ENCODE peak calls at places on chromosome 2, in five cellular contexts. One of them, this sample, is unnamed.

GRCh38 chr2:143410097-143410897 is 281.1 kb downstream of the ARHGAP15 start:
- DNase-seq in GM20000: no peak
- DNase-seq in endothelial cell: no peak
- DNase-seq in lower lobe of right lung: no peak
- DNase-seq in RWPE2: no peak
- DNase-seq in this sample: no peak

GRCh38 chr2:28635251-28635650 is 116.4 kb upstream of the PPP1CB start:
- DNase-seq in RWPE2: no peak
- DNase-seq in endothelial cell: no peak
- DNase-seq in lower lobe of right lung: no peak
- DNase-seq in GM20000: no peak
- DNase-seq in this sample: no peak

GRCh38 chr2:20291106-20291564 is 59.5 kb downstream of the PUM2 start:
- DNase-seq in endothelial cell: peak
- DNase-seq in lower lobe of right lung: no peak
- DNase-seq in RWPE2: no peak
- DNase-seq in GM20000: peak
- DNase-seq in this sample: no peak

GRCh38 chr2:151729837-151730236 is 4.4 kb downstream of the NEB start:
- DNase-seq in GM20000: no peak
- DNase-seq in lower lobe of right lung: no peak
- DNase-seq in RWPE2: no peak
- DNase-seq in endothelial cell: no peak
- DNase-seq in this sample: no peak

GRCh38 chr2:120218181-120218580 is 5.0 kb downstream of the TMEM185B start:
- DNase-seq in GM20000: no peak
- DNase-seq in RWPE2: no peak
- DNase-seq in lower lobe of right lung: no peak
- DNase-seq in endothelial cell: no peak
- DNase-seq in this sample: no peak

GRCh38 chr2:235461763-235462414 is 32.0 kb upstream of the AGAP1 start:
- DNase-seq in lower lobe of right lung: no peak
- DNase-seq in RWPE2: no peak
- DNase-seq in GM20000: no peak
- DNase-seq in endothelial cell: no peak
- DNase-seq in this sample: no peak

GRCh38 chr2:236535024-236535423 is 34.6 kb upstream of the ACKR3 start:
- DNase-seq in endothelial cell: no peak
- DNase-seq in lower lobe of right lung: no peak
- DNase-seq in RWPE2: no peak
- DNase-seq in GM20000: no peak
- DNase-seq in this sample: no peak

GRCh38 chr2:192559541-192560126 is 364.9 kb upstream of the TMEFF2 start:
- DNase-seq in GM20000: no peak
- DNase-seq in endothelial cell: no peak
- DNase-seq in lower lobe of right lung: no peak
- DNase-seq in RWPE2: no peak
- DNase-seq in this sample: no peak

GRCh38 chr2:47221039-47221438 is 65.9 kb upstream of the STPG4 start:
- DNase-seq in endothelial cell: no peak
- DNase-seq in lower lobe of right lung: no peak
- DNase-seq in GM20000: no peak
- DNase-seq in RWPE2: no peak
- DNase-seq in this sample: no peak

GRCh38 chr2:144166743-144167142 is 353.2 kb downstream of the ZEB2 start:
- DNase-seq in GM20000: no peak
- DNase-seq in lower lobe of right lung: no peak
- DNase-seq in endothelial cell: no peak
- DNase-seq in RWPE2: no peak
- DNase-seq in this sample: no peak

GRCh38 chr2:218041302-218042165 is 27.5 kb upstream of the RUFY4 start:
- DNase-seq in GM20000: peak
- DNase-seq in lower lobe of right lung: no peak
- DNase-seq in RWPE2: no peak
- DNase-seq in endothelial cell: no peak
- DNase-seq in this sample: no peak

GRCh38 chr2:149200109-149200520 is 130.3 kb upstream of the LYPD6 start:
- DNase-seq in endothelial cell: no peak
- DNase-seq in GM20000: no peak
- DNase-seq in RWPE2: no peak
- DNase-seq in lower lobe of right lung: no peak
- DNase-seq in this sample: no peak

GRCh38 chr2:23803275-23803964 is 123.5 kb downstream of the ATAD2B start:
- DNase-seq in RWPE2: no peak
- DNase-seq in GM20000: no peak
- DNase-seq in endothelial cell: no peak
- DNase-seq in lower lobe of right lung: no peak
- DNase-seq in this sample: no peak

GRCh38 chr2:206250041-206250897 is 24.2 kb upstream of the ZDBF2 start:
- DNase-seq in endothelial cell: no peak
- DNase-seq in RWPE2: no peak
- DNase-seq in GM20000: no peak
- DNase-seq in lower lobe of right lung: no peak
- DNase-seq in this sample: no peak

GRCh38 chr2:71154798-71155197 is 24.4 kb downstream of the MPHOSPH10 start:
- DNase-seq in endothelial cell: no peak
- DNase-seq in GM20000: peak
- DNase-seq in RWPE2: no peak
- DNase-seq in lower lobe of right lung: no peak
- DNase-seq in this sample: no peak
- TF ChIP-seq CTCF in endothelial cell: no peak
- TF ChIP-seq CTCF in GM20000: peak
- TF ChIP-seq CTCF in RWPE2: peak
- TF ChIP-seq CTCF in lower lobe of right lung: no peak
- TF ChIP-seq CTCF in this sample: no peak

GRCh38 chr2:145484443-145485086 is 964.6 kb upstream of the ZEB2 start:
- DNase-seq in GM20000: peak
- DNase-seq in lower lobe of right lung: no peak
- DNase-seq in endothelial cell: no peak
- DNase-seq in RWPE2: no peak
- DNase-seq in this sample: no peak
- TF ChIP-seq CTCF in GM20000: no peak
- TF ChIP-seq CTCF in lower lobe of right lung: no peak
- TF ChIP-seq CTCF in endothelial cell: no peak
- TF ChIP-seq CTCF in RWPE2: peak
- TF ChIP-seq CTCF in this sample: no peak

GRCh38 chr2:39386064-39386463 is 51.0 kb downstream of the MAP4K3 start:
- DNase-seq in GM20000: no peak
- DNase-seq in lower lobe of right lung: no peak
- DNase-seq in RWPE2: no peak
- DNase-seq in endothelial cell: no peak
- DNase-seq in this sample: no peak
- TF ChIP-seq CTCF in GM20000: no peak
- TF ChIP-seq CTCF in lower lobe of right lung: no peak
- TF ChIP-seq CTCF in RWPE2: no peak
- TF ChIP-seq CTCF in endothelial cell: no peak
- TF ChIP-seq CTCF in this sample: no peak

DNA sequence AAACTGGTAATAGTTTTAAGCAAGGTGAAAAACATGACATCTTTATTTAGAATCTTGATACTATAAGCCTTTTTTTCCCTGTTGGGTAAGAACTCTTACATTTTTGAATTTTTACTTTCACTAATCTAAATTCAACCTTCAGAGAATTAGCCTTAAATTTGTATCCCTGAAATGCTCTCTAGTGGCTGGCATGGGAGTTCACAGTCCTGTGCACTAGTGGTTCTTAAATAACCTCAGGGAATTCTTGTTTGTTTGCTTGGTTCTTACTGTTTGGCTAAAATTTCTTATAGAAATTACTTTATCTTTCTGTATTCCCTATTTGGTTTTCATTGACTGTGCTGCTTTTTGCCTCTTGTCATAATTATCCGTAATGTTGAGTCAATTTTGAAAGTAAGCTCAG is 391.2 kb upstream of the FIGN start:
- DNase-seq in RWPE2: no peak
- DNase-seq in GM20000: no peak
- DNase-seq in lower lobe of right lung: no peak
- DNase-seq in endothelial cell: no peak
- DNase-seq in this sample: no peak
- TF ChIP-seq CTCF in RWPE2: no peak
- TF ChIP-seq CTCF in GM20000: no peak
- TF ChIP-seq CTCF in lower lobe of right lung: peak
- TF ChIP-seq CTCF in endothelial cell: no peak
- TF ChIP-seq CTCF in this sample: no peak

GRCh38 chr2:159285929-159286708 is at the start of gene WDSUB1:
- DNase-seq in endothelial cell: peak
- DNase-seq in RWPE2: no peak
- DNase-seq in lower lobe of right lung: peak
- DNase-seq in GM20000: peak
- DNase-seq in this sample: peak

GRCh38 chr2:159283529-159283928 is 3.0 kb downstream of the WDSUB1 start:
- DNase-seq in endothelial cell: no peak
- DNase-seq in GM20000: no peak
- DNase-seq in lower lobe of right lung: no peak
- DNase-seq in RWPE2: no peak
- DNase-seq in this sample: no peak

GRCh38 chr2:159287733-159288132 is 1.2 kb upstream of the WDSUB1 start:
- DNase-seq in GM20000: no peak
- DNase-seq in lower lobe of right lung: no peak
- DNase-seq in RWPE2: no peak
- DNase-seq in endothelial cell: no peak
- DNase-seq in this sample: no peak

GRCh38 chr2:159286709-159287441 is 372 bp upstream of the WDSUB1 start:
- DNase-seq in RWPE2: peak
- DNase-seq in lower lobe of right lung: peak
- DNase-seq in GM20000: peak
- DNase-seq in endothelial cell: peak
- DNase-seq in this sample: peak

GRCh38 chr2:159285433-159285832 is 1.1 kb downstream of the WDSUB1 start:
- DNase-seq in RWPE2: no peak
- DNase-seq in endothelial cell: no peak
- DNase-seq in lower lobe of right lung: peak
- DNase-seq in GM20000: no peak
- DNase-seq in this sample: no peak
- TF ChIP-seq CTCF in RWPE2: no peak
- TF ChIP-seq CTCF in endothelial cell: no peak
- TF ChIP-seq CTCF in lower lobe of right lung: no peak
- TF ChIP-seq CTCF in GM20000: no peak
- TF ChIP-seq CTCF in this sample: no peak

GRCh38 chr2:133581027-133581760 is 12.9 kb upstream of the NCKAP5 start:
- DNase-seq in RWPE2: no peak
- DNase-seq in GM20000: no peak
- DNase-seq in endothelial cell: no peak
- DNase-seq in lower lobe of right lung: no peak
- DNase-seq in this sample: no peak
- TF ChIP-seq CTCF in RWPE2: no peak
- TF ChIP-seq CTCF in GM20000: no peak
- TF ChIP-seq CTCF in endothelial cell: peak
- TF ChIP-seq CTCF in lower lobe of right lung: no peak
- TF ChIP-seq CTCF in this sample: no peak

GRCh38 chr2:127051116-127051779 is 55.7 kb downstream of the BIN1 start:
- DNase-seq in GM20000: no peak
- DNase-seq in lower lobe of right lung: peak
- DNase-seq in RWPE2: no peak
- DNase-seq in endothelial cell: no peak
- DNase-seq in this sample: no peak
- TF ChIP-seq CTCF in GM20000: no peak
- TF ChIP-seq CTCF in lower lobe of right lung: no peak
- TF ChIP-seq CTCF in RWPE2: no peak
- TF ChIP-seq CTCF in endothelial cell: no peak
- TF ChIP-seq CTCF in this sample: no peak

GRCh38 chr2:167551411-167551810 is 663.1 kb downstream of the XIRP2 start:
- DNase-seq in lower lobe of right lung: no peak
- DNase-seq in GM20000: no peak
- DNase-seq in endothelial cell: no peak
- DNase-seq in RWPE2: no peak
- DNase-seq in this sample: no peak

GRCh38 chr2:167553635-167554034 is 665.4 kb downstream of the XIRP2 start:
- DNase-seq in lower lobe of right lung: no peak
- DNase-seq in endothelial cell: no peak
- DNase-seq in GM20000: no peak
- DNase-seq in RWPE2: no peak
- DNase-seq in this sample: no peak

GRCh38 chr2:167548396-167548795 is 660.1 kb downstream of the XIRP2 start:
- DNase-seq in endothelial cell: no peak
- DNase-seq in RWPE2: no peak
- DNase-seq in GM20000: no peak
- DNase-seq in lower lobe of right lung: no peak
- DNase-seq in this sample: no peak

GRCh38 chr2:167544602-167545001 is 656.3 kb downstream of the XIRP2 start:
- DNase-seq in lower lobe of right lung: no peak
- DNase-seq in endothelial cell: no peak
- DNase-seq in RWPE2: no peak
- DNase-seq in GM20000: no peak
- DNase-seq in this sample: no peak

GRCh38 chr2:167550448-167550847 is 662.2 kb downstream of the XIRP2 start:
- DNase-seq in RWPE2: no peak
- DNase-seq in endothelial cell: no peak
- DNase-seq in GM20000: peak
- DNase-seq in lower lobe of right lung: no peak
- DNase-seq in this sample: no peak
- TF ChIP-seq CTCF in RWPE2: peak
- TF ChIP-seq CTCF in endothelial cell: no peak
- TF ChIP-seq CTCF in GM20000: peak
- TF ChIP-seq CTCF in lower lobe of right lung: peak
- TF ChIP-seq CTCF in this sample: no peak

DNA sequence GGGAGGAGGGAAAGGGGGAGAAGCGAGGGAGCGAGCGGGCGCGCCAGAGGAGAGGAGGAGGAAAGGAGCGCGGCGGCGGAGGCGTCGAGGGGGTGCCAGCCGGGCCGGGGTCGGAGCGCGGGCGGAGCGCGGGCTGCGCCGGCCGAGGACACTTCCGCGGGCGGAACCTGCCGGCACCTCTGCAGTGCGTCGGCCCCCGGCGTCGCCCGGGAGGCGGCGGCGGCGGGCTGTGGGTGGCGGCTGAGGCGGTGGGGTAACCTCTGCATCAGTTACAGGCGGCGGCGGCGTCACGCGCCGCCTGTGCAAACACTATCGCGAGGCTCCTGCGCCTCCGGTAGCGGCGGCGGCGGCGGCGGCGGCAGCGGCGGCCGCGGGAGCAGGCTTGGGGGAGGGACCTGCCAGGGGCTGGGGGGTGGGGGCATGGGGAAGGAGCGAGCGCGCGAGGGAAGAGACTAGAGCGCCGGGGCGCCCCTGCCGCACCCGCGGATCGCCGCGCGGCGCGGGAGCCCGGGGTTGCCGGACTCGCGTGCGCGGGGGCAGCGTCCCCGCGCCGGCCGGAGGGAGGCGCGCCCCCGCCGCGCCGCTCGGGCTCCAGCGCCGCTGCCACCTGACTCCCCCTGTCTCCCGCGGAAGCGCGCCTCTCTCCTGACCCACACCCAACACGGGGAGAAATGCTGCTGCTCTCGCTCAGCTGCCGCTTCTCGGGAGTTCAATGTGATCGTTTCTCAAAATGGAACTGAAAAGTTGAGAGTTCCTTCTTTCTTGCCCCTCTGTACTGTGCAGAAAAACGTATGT is at the start of gene TLK1:
- DNase-seq in GM20000: peak
- DNase-seq in endothelial cell: peak
- DNase-seq in RWPE2: peak
- DNase-seq in lower lobe of right lung: peak
- DNase-seq in this sample: no peak
- TF ChIP-seq CTCF in GM20000: peak
- TF ChIP-seq CTCF in endothelial cell: no peak
- TF ChIP-seq CTCF in RWPE2: peak
- TF ChIP-seq CTCF in lower lobe of right lung: no peak
- TF ChIP-seq CTCF in this sample: no peak